ENCODE peak calls at places on chromosome 2, in six cellular contexts. S is right cardiac atrium; O is hepatocyte; Y is activated T-helper 1 cell treated with anti-CD3 and anti-CD28 coated beads, Interleukin-2, amount 50 U/mL, for 16 hours; X is WERI-Rb-1; C is left lung. L is an unnamed sample.

GRCh38 chr2:27842894-27843293 is 47.3 kb downstream of the RBKS start:
- DNase-seq in X (no peak), C (no peak), Y (no peak), O (no peak), S (no peak), L (no peak)

GRCh38 chr2:5549061-5549601 is 143.1 kb upstream of the SOX11 start:
- DNase-seq in Y (no peak), O (peak), S (no peak), X (no peak), C (no peak), L (no peak)

GRCh38 chr2:112768432-112768831 is 4.0 kb upstream of the CKAP2L start:
- DNase-seq in X (no peak), C (no peak), Y (no peak), O (no peak), S (no peak), L (no peak)

GRCh38 chr2:78646965-78647364 is 378.5 kb upstream of the REG3G start:
- DNase-seq in S (no peak), O (no peak), X (no peak), C (no peak), Y (no peak), L (no peak)

GRCh38 chr2:20351555-20352229 is 1.0 kb upstream of the PUM2 start:
- DNase-seq in O (peak), Y (no peak), C (no peak), S (no peak), X (no peak), L (no peak)

GRCh38 chr2:181037922-181038321 is 57.5 kb downstream of the UBE2E3 start:
- DNase-seq in C (no peak), O (no peak), X (no peak), S (no peak), Y (no peak), L (no peak)

GRCh38 chr2:14516844-14517243 is 115.7 kb upstream of the LRATD1 start:
- DNase-seq in X (no peak), S (no peak), O (no peak), Y (no peak), C (no peak), L (no peak)

GRCh38 chr2:75580606-75581005 is 19.9 kb upstream of the EVA1A start:
- DNase-seq in C (no peak), S (no peak), X (no peak), Y (no peak), O (no peak), L (no peak)

GRCh38 chr2:162067596-162067995 is 6.4 kb downstream of the DPP4 start:
- DNase-seq in Y (no peak), O (no peak), X (no peak), S (no peak), C (no peak), L (no peak)

GRCh38 chr2:71711470-71711857 is 258.1 kb downstream of the DYSF start:
- DNase-seq in Y (no peak), S (peak), X (no peak), C (no peak), O (no peak), L (no peak)

GRCh38 chr2:1461507-1462390 is 48.5 kb downstream of the TPO start:
- DNase-seq in X (no peak), Y (no peak), O (no peak), S (no peak), C (peak), L (no peak)

GRCh38 chr2:98807221-98807620 is 76.3 kb upstream of the MGAT4A start:
- DNase-seq in X (no peak), O (no peak), S (no peak), Y (no peak), C (no peak), L (no peak)

GRCh38 chr2:20424300-20425290 is 22.3 kb upstream of the RHOB start:
- DNase-seq in X (peak), C (peak), O (no peak), S (peak), Y (no peak), L (no peak)

GRCh38 chr2:85427300-85427699 is 8.8 kb downstream of the SH2D6 start:
- DNase-seq in X (no peak), Y (no peak), S (no peak), O (no peak), C (no peak), L (no peak)

GRCh38 chr2:75276093-75277055 is 77.1 kb upstream of the TACR1 start:
- DNase-seq in Y (no peak), C (no peak), O (no peak), S (no peak), X (no peak), L (no peak)

GRCh38 chr2:117536139-117536538 is 278.4 kb upstream of the DDX18 start:
- DNase-seq in X (no peak), O (peak), Y (no peak), S (no peak), C (no peak), L (no peak)

GRCh38 chr2:64455545-64455944 is 1.6 kb downstream of the LGALSL start:
- DNase-seq in Y (no peak), S (no peak), C (no peak), O (no peak), X (no peak), L (no peak)

GRCh38 chr2:85768713-85769112 is 14.9 kb downstream of the ATOH8 start:
- DNase-seq in C (no peak), Y (no peak), X (no peak), O (peak), S (peak), L (no peak)

GRCh38 chr2:217218269-217219140 is 358.6 kb upstream of the TNP1 start:
- DNase-seq in S (peak), Y (no peak), X (no peak), C (no peak), O (no peak), L (no peak)

GRCh38 chr2:38106420-38107182 is 30.6 kb upstream of the CYP1B1 start:
- DNase-seq in X (no peak), C (no peak), O (peak), Y (no peak), S (no peak), L (no peak)

GRCh38 chr2:147860009-147860408 is 15.2 kb downstream of the ACVR2A start:
- DNase-seq in O (no peak), C (no peak), Y (no peak), X (peak), S (no peak), L (no peak)

GRCh38 chr2:174662459-174662858 is 64.9 kb upstream of the WIPF1 start:
- DNase-seq in C (no peak), X (no peak), S (peak), Y (no peak), O (no peak), L (no peak)

GRCh38 chr2:63424329-63425078 is 163.8 kb downstream of the WDPCP start:
- DNase-seq in C (peak), Y (no peak), S (no peak), X (peak), O (peak), L (no peak)